ENCODE peak calls at places on chromosomes 11 and 22, in seven cellular contexts. K is AG09309, Q is AG10803, H is body of pancreas, L is mucosa of descending colon, C is bronchial epithelial cell, M is left lung. F is an unnamed sample.

GRCh38 chr22:50445071-50445879 is 29.6 kb downstream of the SBF1 start:
- DNase-seq in K (no peak), Q (no peak), H (peak), L (peak), C (no peak), M (peak), F (no peak)

GRCh38 chr11:2621919-2622318 is 77.9 kb downstream of the KCNQ1OT1 start:
- DNase-seq in K (no peak), Q (no peak), H (no peak), L (no peak), C (no peak), M (no peak), F (no peak)

GRCh38 chr11:21888814-21889213 is 304.1 kb upstream of the ANO5 start:
- DNase-seq in K (no peak), Q (no peak), H (no peak), L (no peak), C (peak), M (no peak), F (no peak)

GRCh38 chr22:30361916-30362631 is 5.3 kb downstream of the CCDC157 start:
- DNase-seq in K (no peak), Q (no peak), H (no peak), L (no peak), C (no peak), M (no peak), F (no peak)

GRCh38 chr11:3135491-3136440 is 29.3 kb downstream of the OSBPL5 start:
- DNase-seq in K (no peak), Q (no peak), H (peak), L (peak), C (no peak), M (peak), F (no peak)

GRCh38 chr11:11296434-11296833 is 56.6 kb downstream of the CSNK2A3 start:
- DNase-seq in K (no peak), Q (no peak), H (no peak), L (no peak), C (no peak), M (no peak), F (no peak)

GRCh38 chr11:117044287-117045035 is 53.8 kb downstream of the SIK3 start:
- DNase-seq in K (no peak), Q (no peak), H (no peak), L (no peak), C (peak), M (no peak), F (no peak)

GRCh38 chr11:7882860-7883259 is 48.2 kb downstream of the OR10A6 start:
- DNase-seq in K (no peak), Q (no peak), H (no peak), L (no peak), C (no peak), M (no peak), F (peak)

GRCh38 chr11:61737131-61737530 is 15.3 kb upstream of the MYRF start:
- DNase-seq in K (no peak), Q (no peak), H (no peak), L (no peak), C (no peak), M (no peak), F (no peak)

GRCh38 chr11:64809781-64810241 is 540 bp downstream of the MEN1 start:
- DNase-seq in K (no peak), Q (no peak), H (peak), L (peak), C (peak), M (no peak), F (no peak)

GRCh38 chr11:833114-833791 is 501 bp downstream of the CD151 start:
- DNase-seq in K (no peak), Q (peak), H (peak), L (peak), C (no peak), M (peak), F (peak)

GRCh38 chr11:830295-831131 is 2.2 kb upstream of the CD151 start:
- DNase-seq in K (no peak), Q (peak), H (no peak), L (peak), C (peak), M (peak), F (peak)

GRCh38 chr11:832529-833113 is at the start of gene CD151:
- DNase-seq in K (no peak), Q (peak), H (peak), L (peak), C (no peak), M (peak), F (no peak)

GRCh38 chr11:831132-831864 is 1.5 kb upstream of the CD151 start:
- DNase-seq in K (no peak), Q (no peak), H (no peak), L (peak), C (no peak), M (peak), F (no peak)

GRCh38 chr11:831951-832528 is 712 bp upstream of the CD151 start:
- DNase-seq in K (no peak), Q (no peak), H (no peak), L (peak), C (no peak), M (no peak), F (no peak)
- H3K4me3 ChIP-seq in K (peak), Q (peak), H (no peak), L (no peak), C (peak), M (peak), F (peak)

DNA sequence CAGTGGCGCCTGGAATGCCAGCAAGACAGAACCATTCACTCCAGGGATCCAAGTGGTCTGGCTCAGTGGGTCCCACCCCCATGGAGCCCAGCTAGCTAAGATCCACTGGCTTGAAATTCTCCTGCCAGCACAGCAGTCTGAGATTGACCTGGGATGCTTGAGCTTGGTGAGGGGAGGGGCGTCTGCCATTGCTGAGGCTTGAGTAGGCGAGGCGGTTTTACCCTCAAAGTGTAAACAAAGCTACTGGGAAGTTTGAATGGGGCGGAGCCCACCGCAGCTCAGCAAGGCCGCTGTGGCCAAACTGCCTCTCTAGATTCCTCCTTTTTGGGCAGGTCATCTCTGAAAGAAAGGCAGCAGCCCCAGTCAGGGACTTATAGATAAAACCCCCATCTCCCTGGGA is 125.7 kb upstream of the DDI1 start:
- DNase-seq in K (no peak), Q (no peak), H (no peak), L (no peak), C (no peak), M (peak), F (no peak)
- TF ChIP-seq CTCF in K (no peak), Q (no peak), H (no peak), L (no peak), C (no peak), M (no peak), F (no peak)

GRCh38 chr11:102449651-102450570 is 2.7 kb downstream of the TMEM123 start:
- DNase-seq in K (no peak), Q (no peak), H (no peak), L (no peak), C (no peak), M (no peak), F (no peak)
- H3K4me3 ChIP-seq in K (no peak), Q (no peak), H (no peak), L (no peak), C (no peak), M (no peak), F (no peak)

GRCh38 chr11:102486584-102486983 is 34.0 kb upstream of the TMEM123 start:
- DNase-seq in K (no peak), Q (no peak), H (no peak), L (no peak), C (no peak), M (no peak), F (no peak)
- TF ChIP-seq CTCF in K (no peak), Q (no peak), H (no peak), L (no peak), C (no peak), M (no peak), F (no peak)

DNA sequence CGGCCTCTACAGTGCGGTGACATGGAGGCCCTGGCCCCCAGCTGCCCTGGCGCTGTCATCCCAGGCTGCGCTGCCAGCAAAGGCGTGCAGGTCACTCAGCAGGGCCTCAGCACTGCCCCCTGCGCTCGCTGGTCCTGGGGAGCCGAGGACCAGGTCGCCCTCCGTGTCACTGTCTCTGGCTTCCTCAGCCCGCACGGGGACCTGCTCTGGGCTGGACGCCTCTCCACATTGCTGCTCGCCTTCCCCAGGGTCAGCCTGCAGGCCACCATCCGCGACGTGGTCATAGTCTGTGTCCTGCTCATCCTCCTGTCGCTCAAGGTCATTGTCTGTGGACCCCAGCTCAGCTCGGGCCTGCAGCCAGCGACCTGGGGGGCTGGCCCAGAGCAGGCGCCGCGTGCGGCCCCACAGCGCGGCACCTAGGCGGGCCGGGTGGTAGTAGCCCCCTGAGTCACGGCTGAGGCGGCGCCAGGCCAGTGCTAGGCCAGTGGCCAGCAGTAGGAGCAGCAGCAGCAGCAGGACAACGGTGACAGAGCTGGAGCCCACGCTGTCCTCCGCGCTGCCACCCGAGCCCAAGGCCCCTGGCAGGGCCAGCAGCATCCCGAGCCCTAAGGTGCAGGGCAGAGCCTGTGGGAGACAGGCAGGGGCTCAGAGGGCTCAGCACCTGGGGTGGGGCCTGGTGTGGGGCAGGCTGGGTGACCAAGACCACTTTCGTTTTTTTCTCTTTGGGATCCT is 1.6 kb downstream of the PTPRCAP start:
- DNase-seq in K (no peak), Q (no peak), H (no peak), L (no peak), C (no peak), M (peak), F (no peak)
- H3K4me3 ChIP-seq in K (no peak), Q (no peak), H (no peak), L (no peak), C (no peak), M (no peak), F (no peak)

DNA sequence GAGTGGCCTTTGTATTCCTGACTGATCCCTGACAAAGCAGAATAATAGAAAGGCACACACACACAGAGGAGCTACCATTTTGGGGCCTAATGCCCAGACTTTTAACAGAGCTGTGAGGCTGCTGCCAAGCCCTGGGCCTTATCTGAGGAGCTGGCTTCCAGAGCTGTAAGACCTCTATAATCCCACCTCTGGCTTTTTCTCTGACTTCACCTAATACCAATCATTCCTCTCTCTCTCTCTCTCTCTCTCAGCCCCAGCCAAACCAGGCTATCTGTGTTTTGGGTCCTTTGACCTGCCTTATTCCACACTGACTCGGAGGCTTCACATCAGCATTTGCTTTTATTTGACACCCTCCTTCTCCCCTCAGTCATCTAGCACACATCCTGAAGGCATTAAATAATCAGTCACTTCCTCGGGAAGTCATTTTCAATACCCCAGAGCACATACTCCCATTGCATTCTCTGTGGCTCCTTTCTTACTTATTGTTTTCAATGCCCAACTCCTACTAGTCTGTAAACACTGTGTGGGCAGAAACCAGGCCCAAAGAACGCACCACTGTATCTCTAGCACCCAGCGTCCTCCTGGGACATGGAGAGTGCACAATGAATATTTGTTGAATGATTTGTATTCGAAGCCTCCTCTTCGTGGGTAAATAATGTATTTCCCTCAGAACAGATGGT is 21.2 kb upstream of the TRIM44 start:
- DNase-seq in K (no peak), Q (no peak), H (no peak), L (no peak), C (no peak), M (no peak), F (peak)
- TF ChIP-seq CTCF in K (no peak), Q (no peak), H (no peak), L (no peak), C (no peak), M (no peak), F (no peak)

GRCh38 chr11:95296165-95296564 is 65.2 kb upstream of the SESN3 start:
- DNase-seq in K (no peak), Q (no peak), H (peak), L (no peak), C (no peak), M (no peak), F (no peak)

GRCh38 chr11:95299078-95299611 is 68.1 kb upstream of the SESN3 start:
- DNase-seq in K (no peak), Q (peak), H (no peak), L (no peak), C (no peak), M (no peak), F (no peak)

GRCh38 chr11:95296621-95297025 is 65.6 kb upstream of the SESN3 start:
- DNase-seq in K (no peak), Q (no peak), H (no peak), L (no peak), C (no peak), M (no peak), F (no peak)

GRCh38 chr11:95295382-95295781 is 64.4 kb upstream of the SESN3 start:
- DNase-seq in K (no peak), Q (no peak), H (no peak), L (no peak), C (no peak), M (no peak), F (no peak)

DNA sequence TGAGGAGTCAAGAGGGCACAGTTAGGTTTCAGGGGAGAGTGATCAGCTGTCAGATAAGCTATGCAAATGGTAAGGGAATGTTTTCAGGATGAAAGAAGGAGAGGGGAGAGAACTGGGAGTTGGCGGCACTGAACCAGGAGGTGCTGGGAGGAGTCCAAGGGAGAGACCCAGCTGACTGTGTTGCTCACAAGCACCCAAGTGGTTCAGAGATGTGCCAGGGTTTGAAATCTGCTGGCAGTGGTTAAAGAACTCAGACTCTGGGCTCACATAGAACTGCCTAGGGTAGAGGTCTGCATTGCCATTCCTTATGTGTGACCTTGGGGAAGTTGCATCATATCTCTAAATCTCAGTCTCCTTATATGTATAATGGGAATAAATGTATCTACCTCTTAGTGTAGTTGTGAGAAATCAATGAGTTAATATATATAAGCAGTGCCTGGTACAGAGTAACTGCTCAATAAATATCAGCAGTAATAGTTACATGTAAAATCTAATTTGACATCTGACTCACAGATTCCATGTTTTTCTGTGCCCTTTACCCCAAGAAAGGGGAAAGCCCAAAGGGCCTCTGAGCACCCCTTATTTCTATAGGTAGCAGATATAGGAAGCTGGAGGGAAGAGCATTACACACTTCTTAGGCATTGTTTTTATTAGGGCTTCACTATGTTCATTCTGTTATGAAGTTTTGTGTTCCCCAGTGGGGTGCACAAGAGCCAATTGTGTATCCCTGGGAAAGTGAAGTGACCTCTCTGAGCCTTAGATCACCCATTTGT is 66.9 kb upstream of the SESN3 start:
- DNase-seq in K (no peak), Q (no peak), H (no peak), L (no peak), C (no peak), M (no peak), F (no peak)
- H3K4me3 ChIP-seq in K (no peak), Q (no peak), H (no peak), L (no peak), C (no peak), M (no peak), F (no peak)

DNA sequence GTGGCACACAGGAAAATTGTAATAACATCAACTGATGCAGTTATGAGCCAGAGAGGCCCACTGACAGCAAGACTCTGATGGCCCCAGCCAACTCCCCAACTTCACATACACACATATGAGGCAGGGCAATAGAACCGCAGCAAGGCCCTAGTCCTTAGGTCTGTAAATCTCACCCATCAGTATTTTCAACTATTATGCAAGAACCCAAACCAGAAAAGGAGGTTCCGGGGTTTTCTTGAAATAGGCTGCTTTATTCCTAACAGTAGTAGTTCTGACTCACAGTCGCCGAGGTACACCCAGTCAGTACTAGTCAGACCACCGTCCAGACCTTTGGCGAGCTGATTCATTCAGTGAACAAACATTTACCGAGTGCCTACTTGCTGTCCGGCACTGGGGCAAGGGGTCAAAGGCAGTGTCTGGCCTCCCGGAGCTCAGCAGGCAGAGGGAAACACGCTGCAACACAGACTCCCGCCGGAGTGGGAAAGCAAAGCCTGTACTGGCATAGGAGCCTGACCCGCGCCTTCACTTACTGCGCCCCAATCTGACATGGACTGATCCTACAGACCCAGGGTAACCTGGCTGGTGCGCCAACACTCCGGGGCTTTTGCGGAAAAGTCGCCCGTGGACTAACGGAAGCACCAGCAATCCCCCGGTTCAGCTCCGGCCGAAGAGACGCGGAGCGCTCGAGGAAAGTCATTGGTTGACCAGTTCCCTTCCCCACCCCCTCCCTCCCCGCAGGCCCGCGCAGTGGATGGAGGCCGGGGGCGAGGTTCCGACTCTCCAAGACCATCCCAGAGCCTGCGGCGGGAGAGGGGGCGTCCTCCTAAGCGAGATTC is 1.3 kb downstream of the PLEKHA7 start:
- DNase-seq in K (peak), Q (no peak), H (peak), L (peak), C (peak), M (peak), F (peak)
- TF ChIP-seq CTCF in K (no peak), Q (no peak), H (no peak), L (no peak), C (no peak), M (no peak), F (no peak)